ENCODE peak calls at places on chromosomes 1 and 21, in ten cellular contexts. C is activated CD4-positive, alpha-beta T cell treated with anti-CD3 and anti-CD28 coated beads for 24 hours; U is IMR-90; L is AG04449; D is GM23248; V is stimulated activated CD8-positive, alpha-beta memory T cell treated with anti-CD3 and anti-CD28 coated beads, Interleukin-7, amount 100 ng/mL, for 48 hours; A is activated CD8-positive, alpha-beta memory T cell treated with anti-CD3 and anti-CD28 coated beads for 1 hour; S is neuronal stem cell; W is cardiac fibroblast; K is HCEC 1CT. X is an unnamed sample.

GRCh38 chr21:42220138-42220701 is 1.3 kb downstream of the ABCG1 start:
- DNase-seq in C (no peak), U (peak), L (no peak), D (peak), V (peak), A (peak), S (peak), W (peak), K (no peak), X (peak)

GRCh38 chr21:28794341-28794970 is 198.2 kb downstream of the LTN1 start:
- DNase-seq in C (no peak), U (no peak), L (no peak), D (no peak), V (no peak), A (no peak), S (no peak), W (no peak), K (no peak), X (no peak)

GRCh38 chr1:212607924-212608208 is 695 bp upstream of the ATF3 start:
- DNase-seq in C (no peak), U (no peak), L (no peak), D (peak), V (no peak), A (no peak), S (no peak), W (no peak), K (no peak), X (peak)

GRCh38 chr1:217897121-217897520 is 266.0 kb downstream of the SPATA17 start:
- DNase-seq in C (no peak), U (no peak), L (no peak), D (no peak), V (no peak), A (no peak), S (no peak), W (no peak), K (no peak), X (no peak)

GRCh38 chr1:47621977-47622376 is 184.1 kb downstream of the FOXD2 start:
- DNase-seq in C (no peak), U (no peak), L (no peak), D (no peak), V (no peak), A (no peak), S (no peak), W (no peak), K (no peak), X (no peak)

GRCh38 chr21:32499249-32500055 is 85.9 kb downstream of the TCP10L start:
- DNase-seq in C (no peak), U (peak), L (no peak), D (peak), V (no peak), A (no peak), S (no peak), W (peak), K (peak), X (no peak)

GRCh38 chr1:14969006-14969405 is 184.5 kb upstream of the TMEM51 start:
- DNase-seq in C (no peak), U (no peak), L (no peak), D (peak), V (peak), A (no peak), S (no peak), W (no peak), K (no peak), X (no peak)

GRCh38 chr1:31860576-31860975 is 44.8 kb upstream of the SPOCD1 start:
- DNase-seq in C (no peak), U (no peak), L (no peak), D (no peak), V (no peak), A (no peak), S (no peak), W (no peak), K (no peak), X (no peak)

GRCh38 chr1:244290386-244290785 is 161.3 kb downstream of the ADSS2 start:
- DNase-seq in C (no peak), U (no peak), L (no peak), D (no peak), V (no peak), A (no peak), S (no peak), W (no peak), K (no peak), X (no peak)

GRCh38 chr1:46134660-46135331 is 2.4 kb upstream of the PIK3R3 start:
- DNase-seq in C (no peak), U (peak), L (peak), D (peak), V (no peak), A (no peak), S (no peak), W (peak), K (peak), X (peak)

GRCh38 chr1:227731696-227732585 is 3.2 kb downstream of the JMJD4 start:
- DNase-seq in C (no peak), U (no peak), L (no peak), D (no peak), V (no peak), A (no peak), S (no peak), W (no peak), K (no peak), X (no peak)

GRCh38 chr1:53942149-53942957 is 3.1 kb downstream of the IFT25 start:
- DNase-seq in C (no peak), U (no peak), L (no peak), D (no peak), V (no peak), A (no peak), S (no peak), W (no peak), K (no peak), X (no peak)

GRCh38 chr1:116311756-116312691 is 61.0 kb upstream of the ATP1A1 start:
- DNase-seq in C (no peak), U (no peak), L (no peak), D (no peak), V (no peak), A (no peak), S (peak), W (no peak), K (no peak), X (no peak)

GRCh38 chr1:145995964-145996432 is 381 bp downstream of the TXNIP start:
- DNase-seq in C (no peak), U (no peak), L (no peak), D (peak), V (no peak), A (no peak), S (no peak), W (no peak), K (no peak), X (peak)

GRCh38 chr1:210467440-210468040 is 138.8 kb downstream of the HHAT start:
- DNase-seq in C (no peak), U (peak), L (peak), D (peak), V (no peak), A (no peak), S (no peak), W (no peak), K (no peak), X (no peak)

GRCh38 chr1:53051676-53052075 is 10.3 kb upstream of the PODN start:
- DNase-seq in C (no peak), U (no peak), L (no peak), D (no peak), V (no peak), A (no peak), S (no peak), W (no peak), K (no peak), X (no peak)

GRCh38 chr1:157878059-157878458 is 36.5 kb upstream of the CD5L start:
- DNase-seq in C (no peak), U (peak), L (no peak), D (peak), V (no peak), A (no peak), S (peak), W (peak), K (peak), X (peak)

GRCh38 chr1:108877858-108878257 is 1.1 kb downstream of the GPSM2 start:
- DNase-seq in C (no peak), U (no peak), L (no peak), D (peak), V (no peak), A (no peak), S (no peak), W (peak), K (peak), X (peak)

GRCh38 chr21:43868461-43868860 is 3.4 kb downstream of the AGPAT3 start:
- DNase-seq in C (no peak), U (no peak), L (no peak), D (no peak), V (no peak), A (no peak), S (no peak), W (no peak), K (no peak), X (no peak)

GRCh38 chr1:228023294-228023639 is 16.5 kb downstream of the WNT3A start:
- DNase-seq in C (no peak), U (no peak), L (no peak), D (no peak), V (no peak), A (no peak), S (no peak), W (no peak), K (no peak), X (no peak)

GRCh38 chr1:3501856-3502665 is 47.6 kb downstream of the ARHGEF16 start:
- DNase-seq in C (no peak), U (peak), L (no peak), D (peak), V (no peak), A (no peak), S (peak), W (peak), K (no peak), X (peak)

GRCh38 chr1:75317976-75318375 is 183.8 kb downstream of the LHX8 start:
- DNase-seq in C (no peak), U (no peak), L (no peak), D (no peak), V (no peak), A (no peak), S (no peak), W (no peak), K (no peak), X (no peak)

GRCh38 chr1:76830373-76830772 is 36.9 kb upstream of the ST6GALNAC5 start:
- DNase-seq in C (no peak), U (no peak), L (no peak), D (no peak), V (no peak), A (no peak), S (no peak), W (peak), K (no peak), X (no peak)

GRCh38 chr1:85200367-85200869 is 398 bp downstream of the SYDE2 start:
- DNase-seq in C (peak), U (no peak), L (no peak), D (peak), V (peak), A (no peak), S (peak), W (no peak), K (peak), X (no peak)

GRCh38 chr1:46175243-46175642 is 356 bp downstream of the TSPAN1 start:
- DNase-seq in C (no peak), U (no peak), L (no peak), D (peak), V (no peak), A (no peak), S (no peak), W (no peak), K (no peak), X (peak)

GRCh38 chr1:151584278-151584677 is 27.6 kb upstream of the SNX27 start:
- DNase-seq in C (no peak), U (no peak), L (no peak), D (no peak), V (no peak), A (no peak), S (no peak), W (no peak), K (no peak), X (no peak)

GRCh38 chr1:236916131-236916800 is 88.0 kb downstream of the MT1HL1 start:
- DNase-seq in C (no peak), U (no peak), L (no peak), D (no peak), V (no peak), A (no peak), S (no peak), W (no peak), K (no peak), X (no peak)

GRCh38 chr1:48048980-48049379 is 51.8 kb upstream of the TRABD2B start:
- DNase-seq in C (no peak), U (no peak), L (no peak), D (no peak), V (no peak), A (no peak), S (no peak), W (no peak), K (no peak), X (no peak)

GRCh38 chr1:118982816-118983557 is 5.2 kb downstream of the TBX15 start:
- DNase-seq in C (no peak), U (no peak), L (no peak), D (peak), V (no peak), A (no peak), S (no peak), W (no peak), K (no peak), X (no peak)

GRCh38 chr1:35031103-35031452 is 667 bp downstream of the ZMYM6 start:
- DNase-seq in C (peak), U (peak), L (no peak), D (peak), V (peak), A (no peak), S (no peak), W (peak), K (peak), X (peak)

GRCh38 chr21:42557420-42557819 is 43.8 kb downstream of the SLC37A1 start:
- DNase-seq in C (no peak), U (no peak), L (no peak), D (no peak), V (no peak), A (no peak), S (no peak), W (no peak), K (no peak), X (no peak)

GRCh38 chr1:99177465-99177864 is 86.8 kb upstream of the PLPPR4 start:
- DNase-seq in C (no peak), U (no peak), L (no peak), D (peak), V (no peak), A (no peak), S (no peak), W (peak), K (peak), X (no peak)

GRCh38 chr1:13224480-13225060 is 1.4 kb downstream of the PRAMEF18 start:
- DNase-seq in C (no peak), U (no peak), L (no peak), D (no peak), V (no peak), A (no peak), S (no peak), W (no peak), K (no peak), X (no peak)

GRCh38 chr21:35732788-35733187 is 327.5 kb downstream of the SETD4 start:
- DNase-seq in C (no peak), U (no peak), L (no peak), D (no peak), V (no peak), A (no peak), S (no peak), W (no peak), K (no peak), X (no peak)

GRCh38 chr21:42513151-42513984 is at the start of gene SLC37A1:
- DNase-seq in C (no peak), U (no peak), L (no peak), D (peak), V (no peak), A (no peak), S (no peak), W (no peak), K (no peak), X (peak)

GRCh38 chr1:84083321-84083720 is 60.8 kb upstream of the PRKACB start:
- DNase-seq in C (no peak), U (no peak), L (no peak), D (no peak), V (no peak), A (no peak), S (no peak), W (no peak), K (no peak), X (peak)